ENCODE peak calls at places on chromosomes 13 and 19, in seven cellular contexts. B, D, Q, Z, H, N and X are unnamed samples.
A peak's percentile ranks its signal among the peaks of the same experiment; 100 is the strongest.

GRCh38 chr19:56639217-56639616 is 3.7 kb upstream of the SMIM17 start:
- DNase-seq in B (peak; percentile 10), D (peak; percentile 48), Q (no peak), Z (no peak), H (no peak), N (peak; percentile 46), X (no peak)

GRCh38 chr13:35732565-35732964 is 256.1 kb upstream of the MAB21L1 start:
- DNase-seq in B (no peak), D (no peak), Q (no peak), Z (no peak), H (no peak), N (no peak), X (no peak)

GRCh38 chr13:23271331-23271730 is 90.6 kb downstream of the SGCG start:
- DNase-seq in B (no peak), D (no peak), Q (no peak), Z (no peak), H (no peak), N (no peak), X (no peak)

GRCh38 chr19:35994868-35995654 is at the start of gene SDHAF1:
- DNase-seq in B (peak; percentile 89), D (peak; percentile 98), Q (peak; percentile 98), Z (peak; percentile 85), H (peak; percentile 97), N (peak; percentile 96), X (peak; percentile 78)

GRCh38 chr19:49861127-49861526 is 6.2 kb downstream of the PNKP start:
- DNase-seq in B (no peak), D (peak; percentile 64), Q (peak; percentile 25), Z (no peak), H (peak; percentile 8), N (no peak), X (no peak)

GRCh38 chr13:49444517-49445395 is 682 bp downstream of the SETDB2 start:
- DNase-seq in B (peak; percentile 64), D (peak; percentile 39), Q (no peak), Z (no peak), H (peak; percentile 61), N (peak; percentile 24), X (no peak)

GRCh38 chr19:35264281-35265125 is 4.3 kb upstream of the USF2 start:
- DNase-seq in B (no peak), D (no peak), Q (no peak), Z (no peak), H (peak; percentile 10), N (no peak), X (no peak)

GRCh38 chr19:4456566-4456842 is 1.1 kb downstream of the UBXN6 start:
- DNase-seq in B (peak; percentile 72), D (no peak), Q (no peak), Z (no peak), H (peak; percentile 35), N (peak; percentile 48), X (no peak)

GRCh38 chr19:6723108-6723618 is 2.7 kb upstream of the C3 start:
- DNase-seq in B (peak; percentile 52), D (peak; percentile 66), Q (peak; percentile 68), Z (no peak), H (peak; percentile 85), N (no peak), X (no peak)

GRCh38 chr13:111387945-111388600 is 67.6 kb downstream of the TEX29 start:
- DNase-seq in B (no peak), D (no peak), Q (no peak), Z (no peak), H (no peak), N (no peak), X (no peak)

GRCh38 chr13:98289339-98289935 is 112.4 kb upstream of the RNF113B start:
- DNase-seq in B (peak; percentile 44), D (no peak), Q (no peak), Z (no peak), H (no peak), N (no peak), X (no peak)

GRCh38 chr19:5154799-5155426 is 185.7 kb downstream of the PTPRS start:
- DNase-seq in B (no peak), D (no peak), Q (peak; percentile 15), Z (no peak), H (no peak), N (no peak), X (no peak)

GRCh38 chr13:98228661-98229349 is 51.7 kb upstream of the RNF113B start:
- DNase-seq in B (peak; percentile 60), D (no peak), Q (no peak), Z (no peak), H (no peak), N (no peak), X (no peak)

GRCh38 chr19:46513461-46514236 is 18.0 kb upstream of the PNMA8B start:
- DNase-seq in B (peak; percentile 52), D (peak; percentile 94), Q (peak; percentile 82), Z (peak; percentile 62), H (peak; percentile 74), N (peak; percentile 87), X (peak; percentile 32)

GRCh38 chr13:51883226-51883600 is 21.4 kb downstream of the CCDC70 start:
- DNase-seq in B (no peak), D (no peak), Q (no peak), Z (no peak), H (no peak), N (no peak), X (no peak)

GRCh38 chr19:51687791-51688664 is 5.1 kb upstream of the SPACA6 start:
- DNase-seq in B (peak; percentile 60), D (peak; percentile 83), Q (no peak), Z (no peak), H (peak; percentile 34), N (peak; percentile 63), X (no peak)

GRCh38 chr19:47991191-47991808 is 670 bp downstream of the BSPH1 start:
- DNase-seq in B (no peak), D (no peak), Q (no peak), Z (no peak), H (no peak), N (no peak), X (no peak)

DNA sequence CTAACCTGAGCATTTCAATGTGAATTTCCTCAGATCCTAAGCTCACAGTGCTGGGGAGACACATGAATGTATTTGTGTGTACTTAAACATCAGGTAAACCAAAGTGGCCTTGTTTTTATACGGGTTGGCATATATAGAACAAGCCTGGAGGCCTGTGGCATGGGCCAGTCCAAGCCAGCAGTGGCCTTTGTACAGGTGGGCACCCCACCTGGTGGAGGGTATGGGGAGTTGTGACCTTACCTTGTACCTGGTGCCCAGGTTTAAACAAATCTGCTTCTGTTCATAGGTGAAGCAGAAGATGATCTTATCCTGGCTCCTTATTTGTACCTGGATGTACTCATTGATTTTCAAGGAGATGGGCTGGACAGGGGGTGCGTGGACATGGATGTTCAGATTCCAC is 71.0 kb downstream of the ERICH6B start:
- DNase-seq in B (no peak), D (peak; percentile 24), Q (no peak), Z (no peak), H (no peak), N (no peak), X (no peak)
- TF ChIP-seq CTCF in B (no peak), D (peak; percentile 48), Q (no peak), Z (no peak), H (no peak), N (no peak), X (no peak)

DNA sequence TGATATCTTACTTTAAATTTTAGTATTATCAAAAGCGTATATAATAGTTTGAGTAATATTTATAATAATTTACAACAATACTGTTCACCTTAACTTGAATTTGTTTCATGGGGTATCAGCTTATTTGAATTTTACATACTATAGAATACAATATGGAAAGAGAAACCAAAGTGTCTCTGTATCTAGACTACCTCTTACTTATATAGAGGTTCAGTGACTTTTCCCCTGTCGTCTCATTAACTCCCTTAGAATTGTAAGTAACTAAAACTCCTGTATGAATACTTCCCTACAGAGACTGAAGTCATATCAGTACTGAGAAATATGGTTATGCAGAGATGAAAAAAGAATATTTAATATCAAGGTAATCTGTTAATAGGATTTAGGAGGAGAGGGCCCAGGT is 26.8 kb downstream of the COG6 start:
- DNase-seq in B (no peak), D (no peak), Q (no peak), Z (no peak), H (no peak), N (no peak), X (no peak)
- H3K4me3 ChIP-seq in B (no peak overlapping the region), D (no peak overlapping the region), Q (no peak overlapping the region), Z (no peak overlapping the region), H (no peak overlapping the region), N (no peak overlapping the region), X (no peak overlapping the region)

GRCh38 chr13:78239681-78240080 is 321.1 kb upstream of the EDNRB start:
- DNase-seq in B (peak; percentile 23), D (peak; percentile 13), Q (no peak), Z (no peak), H (no peak), N (no peak), X (no peak)

GRCh38 chr13:78238911-78239310 is 320.3 kb upstream of the EDNRB start:
- DNase-seq in B (peak; percentile 22), D (no peak), Q (no peak), Z (no peak), H (no peak), N (no peak), X (peak; percentile 5)

GRCh38 chr13:78247362-78247761 is 328.7 kb upstream of the EDNRB start:
- DNase-seq in B (no peak), D (no peak), Q (no peak), Z (no peak), H (no peak), N (no peak), X (no peak)

DNA sequence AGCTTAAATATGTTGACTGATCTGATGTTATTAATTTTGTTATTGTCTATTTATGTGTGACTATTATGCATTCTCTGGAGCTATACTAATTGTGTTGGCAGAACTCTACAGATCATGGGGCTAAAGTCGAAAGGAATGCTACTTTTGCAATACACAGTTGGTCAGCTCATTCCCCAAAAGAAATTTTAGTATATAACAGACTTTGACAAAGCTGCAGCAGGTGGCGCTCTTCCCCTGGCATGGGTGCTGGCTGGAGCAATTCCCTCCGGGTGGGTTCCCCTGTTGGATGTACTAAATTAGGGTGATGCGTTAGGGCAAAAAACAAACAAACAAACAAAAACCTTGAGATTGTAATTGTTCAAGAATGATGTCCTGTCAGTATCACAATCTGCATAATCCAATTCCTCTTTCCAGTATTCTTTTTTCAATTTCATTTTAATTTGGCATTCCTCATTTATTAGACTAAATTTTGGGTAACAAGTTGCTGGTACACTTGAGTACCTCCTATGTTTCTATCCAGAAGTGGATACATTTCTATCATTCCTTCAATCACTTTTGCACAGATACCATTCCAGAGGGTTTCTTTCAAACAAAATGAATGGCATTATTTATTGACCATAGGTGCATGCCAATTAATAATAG is 322.8 kb upstream of the EDNRB start:
- DNase-seq in B (peak; percentile 12), D (peak; percentile 84), Q (peak; percentile 28), Z (no peak), H (peak; percentile 3), N (peak; percentile 71), X (no peak)
- TF ChIP-seq CTCF in B (peak; percentile 79), D (peak; percentile 86), Q (peak; percentile 41), Z (no peak), H (no peak), N (peak; percentile 63), X (peak; percentile 81)

DNA sequence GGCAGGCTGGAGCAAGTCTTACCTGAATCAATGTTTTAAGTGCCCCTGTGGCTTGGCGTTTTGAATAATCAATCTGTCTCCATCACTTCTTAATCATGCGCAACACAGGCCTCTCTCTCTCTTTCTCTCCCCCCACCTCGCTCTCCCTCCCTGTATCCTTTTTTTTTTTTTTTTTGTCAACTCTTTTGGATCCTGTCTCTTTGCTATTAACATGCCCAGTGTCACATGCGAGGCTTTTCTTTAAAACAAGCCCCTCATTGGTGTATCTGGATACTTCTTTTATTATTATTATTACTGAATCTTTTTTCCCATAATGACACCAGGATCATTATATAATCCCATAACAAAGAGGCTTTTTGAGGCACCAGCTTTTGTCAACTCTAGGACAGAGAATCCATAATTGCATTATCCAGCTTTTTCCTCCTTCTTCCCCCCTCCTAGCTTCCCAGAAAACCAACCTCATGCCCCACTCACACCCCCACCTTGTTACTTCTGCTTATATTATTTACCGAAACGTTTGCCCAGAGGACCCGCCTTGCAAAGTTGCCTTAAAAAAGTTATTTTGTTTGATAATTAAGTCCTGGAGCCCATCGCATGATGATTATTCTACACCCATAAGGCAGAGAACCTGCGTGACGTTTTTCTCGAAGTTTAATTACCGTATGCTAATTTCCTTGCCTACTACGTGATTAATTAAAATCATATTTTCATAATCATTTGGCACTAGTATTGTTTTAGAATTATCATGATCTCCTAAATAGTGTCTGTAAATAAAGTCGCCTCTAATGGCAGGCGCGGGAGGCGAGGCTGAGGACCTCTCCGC is 148.1 kb upstream of the ZNF536 start:
- DNase-seq in B (no peak), D (no peak), Q (no peak), Z (no peak), H (no peak), N (no peak), X (no peak)
- H3K4me3 ChIP-seq in B (no peak overlapping the region), D (peak overlapping the region; percentile 68), Q (no peak overlapping the region), Z (no peak overlapping the region), H (no peak overlapping the region), N (no peak overlapping the region), X (peak overlapping the region; percentile 47)